ENCODE peak calls at places on chromosomes 7 and 10, in four cellular contexts. C, F, E and J are unnamed samples.

GRCh38 chr7:10300557-10300956 is 673.1 kb upstream of the PHF14 start:
- DNase-seq in C (no peak), F (no peak), E (no peak), J (no peak)

GRCh38 chr10:45183174-45183573 is 132.2 kb downstream of the OR13A1 start:
- DNase-seq in C (no peak), F (no peak), E (no peak), J (no peak)

GRCh38 chr7:816751-817671 is 15.3 kb upstream of the SUN1 start:
- DNase-seq in C (peak; percentile 37), F (no peak), E (peak; percentile 47), J (peak; percentile 27)

GRCh38 chr10:129192344-129193128 is 274.5 kb upstream of the MGMT start:
- DNase-seq in C (no peak), F (peak; percentile 54), E (no peak), J (no peak)

GRCh38 chr7:135242096-135242684 is 8.6 kb downstream of the STRA8 start:
- DNase-seq in C (no peak), F (no peak), E (no peak), J (no peak)

GRCh38 chr10:95237376-95238170 is 43.5 kb downstream of the ACSM6 start:
- DNase-seq in C (no peak), F (no peak), E (peak; percentile 40), J (no peak)

GRCh38 chr7:4158826-4159225 is 523.3 kb upstream of the FOXK1 start:
- DNase-seq in C (no peak), F (no peak), E (no peak), J (no peak)

GRCh38 chr10:57338823-57339558 is 928.7 kb downstream of the IPMK start:
- DNase-seq in C (no peak), F (no peak), E (peak; percentile 29), J (peak; percentile 29)

GRCh38 chr10:91635401-91636400 is 2.8 kb upstream of the PPP1R3C start:
- DNase-seq in C (peak; percentile 65), F (peak; percentile 82), E (peak; percentile 82), J (peak; percentile 73)

GRCh38 chr7:46754135-46754730 is 827.7 kb downstream of the TNS3 start:
- DNase-seq in C (no peak), F (no peak), E (peak; percentile 93), J (no peak)

GRCh38 chr7:13009517-13009916 is 322.1 kb downstream of the ARL4A start:
- DNase-seq in C (no peak), F (no peak), E (no peak), J (no peak)

GRCh38 chr7:121337398-121337797 is 8.6 kb downstream of the WNT16 start:
- DNase-seq in C (no peak), F (no peak), E (no peak), J (no peak)

GRCh38 chr7:101494602-101495329 is 132.1 kb downstream of the COL26A1 start:
- DNase-seq in C (no peak), F (no peak), E (peak; percentile 16), J (no peak)

GRCh38 chr7:113289140-113289740 is 170.9 kb upstream of the SMIM30 start:
- DNase-seq in C (no peak), F (no peak), E (peak; percentile 53), J (no peak)

GRCh38 chr7:116334555-116334954 is 124.2 kb downstream of the TES start:
- DNase-seq in C (no peak), F (no peak), E (no peak), J (no peak)

GRCh38 chr10:104928733-104929132 is 287.6 kb downstream of the SORCS3 start:
- DNase-seq in C (no peak), F (no peak), E (peak; percentile 21), J (no peak)

GRCh38 chr7:105713488-105714465 is 132.5 kb upstream of the EFCAB10 start:
- DNase-seq in C (no peak), F (no peak), E (no peak), J (no peak)

GRCh38 chr10:12400266-12400931 is 51.1 kb downstream of the CAMK1D start:
- DNase-seq in C (no peak), F (no peak), E (peak; percentile 96), J (no peak)

GRCh38 chr7:55733584-55733983 is 129.0 kb downstream of the SEPTIN14 start:
- DNase-seq in C (no peak), F (no peak), E (peak; percentile 76), J (no peak)

GRCh38 chr10:24872049-24872789 is 80.2 kb downstream of the PRTFDC1 start:
- DNase-seq in C (no peak), F (no peak), E (peak; percentile 64), J (no peak)

GRCh38 chr10:65375528-65375927 is 1550.3 kb upstream of the LRRTM3 start:
- DNase-seq in C (no peak), F (no peak), E (no peak), J (no peak)

GRCh38 chr7:100576384-100576993 is 2.8 kb upstream of the SAP25 start:
- DNase-seq in C (no peak), F (no peak), E (no peak), J (no peak)

GRCh38 chr10:126950401-126951105 is 45.3 kb downstream of the DOCK1 start:
- DNase-seq in C (no peak), F (no peak), E (no peak), J (no peak)

GRCh38 chr7:5714657-5715337 is 66.7 kb downstream of the RNF216 start:
- DNase-seq in C (no peak), F (no peak), E (no peak), J (no peak)

GRCh38 chr10:30062090-30062489 is 2.7 kb upstream of the JCAD start:
- DNase-seq in C (no peak), F (no peak), E (peak; percentile 94), J (no peak)

GRCh38 chr10:69312537-69312936 is 34.2 kb downstream of the HK1 start:
- DNase-seq in C (no peak), F (no peak), E (no peak), J (no peak)

GRCh38 chr10:32000937-32001336 is 55.3 kb downstream of the KIF5B start:
- DNase-seq in C (no peak), F (no peak), E (peak; percentile 76), J (no peak)

GRCh38 chr7:135493362-135493761 is 16.5 kb downstream of the CNOT4 start:
- DNase-seq in C (no peak), F (no peak), E (no peak), J (no peak)

GRCh38 chr7:92873776-92874175 is 37.4 kb upstream of the CDK6 start:
- DNase-seq in C (no peak), F (no peak), E (peak; percentile 95), J (no peak)

GRCh38 chr7:139915864-139916716 is 87.0 kb downstream of the TBXAS1 start:
- DNase-seq in C (peak; percentile 55), F (peak; percentile 72), E (peak; percentile 99), J (no peak)

DNA sequence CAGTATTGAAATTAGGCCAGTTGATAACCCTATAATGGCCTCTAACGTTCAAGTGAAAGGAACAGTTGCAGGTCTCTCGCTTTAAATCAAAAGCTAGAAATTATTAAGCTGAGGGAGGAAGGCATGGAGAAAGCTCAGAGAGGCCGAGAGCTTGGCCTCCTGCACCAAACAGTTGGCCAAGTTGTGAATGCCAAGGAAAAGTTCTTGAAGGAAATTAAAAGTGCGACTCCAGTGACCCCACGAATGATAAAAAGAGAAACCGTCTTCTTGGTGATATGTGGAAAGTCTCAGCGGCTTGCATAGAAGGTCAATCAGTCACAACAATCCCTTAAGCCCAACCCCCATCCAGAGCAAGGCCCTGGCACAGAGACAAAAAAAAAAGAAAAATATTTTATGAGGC is 42.8 kb upstream of the INPP5A start:
- DNase-seq in C (no peak), F (no peak), E (no peak), J (no peak)
- TF ChIP-seq CTCF in C (no peak), F (no peak), E (no peak), J (no peak)

GRCh38 chr10:83605783-83606182 is 533.5 kb upstream of the GHITM start:
- DNase-seq in C (no peak), F (no peak), E (no peak), J (no peak)

GRCh38 chr10:83606275-83606674 is 533.0 kb upstream of the GHITM start:
- DNase-seq in C (no peak), F (no peak), E (peak; percentile 46), J (no peak)

GRCh38 chr10:83607959-83608745 is 531.2 kb upstream of the GHITM start:
- DNase-seq in C (no peak), F (no peak), E (peak; percentile 88), J (no peak)

GRCh38 chr10:83603708-83604107 is 535.6 kb upstream of the GHITM start:
- DNase-seq in C (no peak), F (no peak), E (peak; percentile 90), J (no peak)
- H3K4me3 ChIP-seq in C (no peak overlapping the region), F (no peak overlapping the region), E (no peak overlapping the region), J (no peak overlapping the region)

GRCh38 chr7:33044986-33045385 is 17.6 kb downstream of the NT5C3A start:
- DNase-seq in C (no peak), F (no peak), E (peak; percentile 58), J (no peak)
- H3K4me1 ChIP-seq in C (peaks cover 36% of the 10 kb centered on the region), F (no peaks in the 10 kb centered on the region), E (no peaks in the 10 kb centered on the region), J (peaks cover 4% of the 10 kb centered on the region)

GRCh38 chr7:82164813-82165212 is 278.8 kb downstream of the CACNA2D1 start:
- DNase-seq in C (no peak), F (no peak), E (peak; percentile 79), J (peak; percentile 48)
- TF ChIP-seq CTCF in C (no peak), F (no peak), E (peak; percentile 34), J (peak; percentile 65)

DNA sequence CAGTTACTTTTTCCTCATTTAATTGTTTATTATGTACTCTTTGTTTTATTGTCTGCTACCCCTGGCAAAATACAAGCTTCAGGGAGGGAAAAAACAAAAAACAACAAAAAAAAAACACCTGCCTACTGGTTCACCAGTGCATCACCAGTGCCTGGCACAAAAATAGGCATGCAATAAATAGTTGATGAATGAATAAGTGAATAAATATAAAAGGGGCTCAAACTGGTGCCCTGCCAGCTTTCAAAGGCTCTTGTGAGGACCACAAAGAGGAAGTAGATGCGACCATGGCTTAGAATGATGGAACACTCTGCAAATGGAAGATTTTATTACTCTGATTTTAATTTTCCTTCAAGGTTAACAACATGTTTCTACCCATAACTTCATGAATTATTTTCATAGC is 213.0 kb upstream of the INHBA start:
- DNase-seq in C (no peak), F (no peak), E (peak; percentile 36), J (no peak)
- H3K4me3 ChIP-seq in C (no peak overlapping the region), F (no peak overlapping the region), E (no peak overlapping the region), J (no peak overlapping the region)

DNA sequence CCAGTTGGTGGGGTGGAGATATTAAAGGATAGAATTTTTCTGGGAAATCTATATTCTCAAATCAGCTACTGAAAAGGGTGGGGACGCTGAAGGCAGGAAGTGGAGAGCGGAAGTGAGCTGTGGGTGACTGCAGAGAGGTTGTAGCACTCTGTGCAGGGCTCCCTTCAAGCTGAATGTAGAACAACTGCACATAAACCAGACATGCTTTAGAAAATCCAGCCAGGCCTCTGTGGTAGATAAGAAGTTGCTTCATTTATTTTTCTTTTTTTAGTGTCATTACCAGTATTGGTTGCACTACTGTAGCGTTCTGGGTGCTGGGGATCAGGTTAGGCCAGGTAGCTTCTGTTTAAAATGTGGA is 127.8 kb downstream of the CELF2 start:
- DNase-seq in C (peak; percentile 63), F (peak; percentile 91), E (no peak), J (no peak)
- H3K4me1 ChIP-seq in C (peaks cover 48% of the 10 kb centered on the region), F (peaks cover 3% of the 10 kb centered on the region), E (no peaks in the 10 kb centered on the region), J (no peaks in the 10 kb centered on the region)

DNA sequence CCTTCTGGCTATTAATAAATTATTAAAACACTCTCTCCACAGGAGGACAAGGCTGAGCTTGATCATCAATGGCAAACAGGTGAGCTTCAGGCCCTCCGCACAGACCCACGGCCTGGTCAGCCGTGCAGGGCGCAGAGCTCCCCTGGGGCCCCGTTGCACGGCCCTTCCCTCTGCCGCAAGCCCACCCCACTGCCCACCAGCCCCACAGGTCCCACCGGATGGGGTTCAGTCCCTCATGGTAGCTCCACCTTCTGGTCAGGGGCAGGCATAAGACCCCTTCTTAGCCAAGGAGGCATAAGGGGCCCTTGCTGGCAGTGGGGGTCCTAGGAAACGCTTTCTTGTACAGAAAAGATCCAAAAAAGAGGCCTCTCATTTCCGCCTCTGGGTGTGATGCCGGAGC is 84.6 kb downstream of the MAD1L1 start:
- DNase-seq in C (no peak), F (no peak), E (no peak), J (no peak)
- TF ChIP-seq CTCF in C (no peak), F (no peak), E (no peak), J (peak; percentile 43)